ENCODE peak calls at places on chromosome 6, in ten cellular contexts. Y is stimulated activated CD8-positive, alpha-beta memory T cell treated with anti-CD3 and anti-CD28 coated beads, Interleukin-7, amount 100 ng/mL, for 24 hours; W is cardiac muscle cell; J is NB4; P is NCI-H1105; I is activated T-helper 9 cell treated with anti-CD3 and anti-CD28 coated beads, Interleukin-2, amount 50 U/mL, for 16 hours; G is thoracic aorta; A is AML-193; R is cerebellar cortex; D is Caki2. V is an unnamed sample.

GRCh38 chr6:16985484-16986284 is 116.2 kb upstream of the STMND1 start:
- DNase-seq in Y (no peak), W (no peak), J (peak; percentile 26), P (no peak), I (no peak), G (no peak), A (no peak), R (no peak), D (no peak), V (peak; percentile 40)

GRCh38 chr6:64221776-64222175 is 586.2 kb downstream of the PHF3 start:
- DNase-seq in Y (no peak), W (no peak), J (no peak), P (no peak), I (no peak), G (no peak), A (no peak), R (no peak), D (no peak), V (peak; percentile 45)

GRCh38 chr6:42313941-42314570 is 96.4 kb upstream of the MRPS10 start:
- DNase-seq in Y (no peak), W (no peak), J (no peak), P (no peak), I (no peak), G (no peak), A (no peak), R (peak; percentile 25), D (no peak), V (peak; percentile 53)

GRCh38 chr6:42010909-42011308 is 39.4 kb upstream of the TAF8 start:
- DNase-seq in Y (no peak), W (no peak), J (no peak), P (no peak), I (no peak), G (no peak), A (no peak), R (no peak), D (no peak), V (no peak)

GRCh38 chr6:139920027-139920851 is 545.8 kb upstream of the CITED2 start:
- DNase-seq in Y (no peak), W (no peak), J (peak; percentile 72), P (no peak), I (no peak), G (no peak), A (peak; percentile 74), R (peak; percentile 78), D (no peak), V (peak; percentile 39)

GRCh38 chr6:36442083-36442670 is 477 bp downstream of the PXT1 start:
- DNase-seq in Y (no peak), W (no peak), J (no peak), P (no peak), I (no peak), G (no peak), A (no peak), R (no peak), D (no peak), V (no peak)

GRCh38 chr6:149266659-149267058 is 50.9 kb upstream of the TAB2 start:
- DNase-seq in Y (no peak), W (no peak), J (no peak), P (no peak), I (no peak), G (no peak), A (no peak), R (no peak), D (no peak), V (no peak)

GRCh38 chr6:116924245-116924644 is 47.2 kb downstream of the RFX6 start:
- DNase-seq in Y (no peak), W (no peak), J (no peak), P (no peak), I (no peak), G (no peak), A (no peak), R (no peak), D (no peak), V (no peak)

GRCh38 chr6:157224178-157224956 is 99.0 kb downstream of the TMEM242 start:
- DNase-seq in Y (no peak), W (no peak), J (peak; percentile 66), P (no peak), I (no peak), G (no peak), A (no peak), R (no peak), D (no peak), V (no peak)

GRCh38 chr6:71194730-71195129 is 93.9 kb upstream of the OGFRL1 start:
- DNase-seq in Y (no peak), W (no peak), J (no peak), P (no peak), I (no peak), G (no peak), A (no peak), R (no peak), D (peak; percentile 23), V (peak; percentile 89)

V was measured in fibroblast of pulmonary artery.